ENCODE peak calls at places on chromosomes 3 and 15, in five cellular contexts. One of them, this sample, is unnamed.
A peak's percentile ranks its signal among the peaks of the same experiment; 100 is the strongest.

GRCh38 chr3:42902257-42902656 is 3.7 kb upstream of the ZNF662 start:
- DNase-seq in AG09309: no peak
- DNase-seq in fibroblast of pulmonary artery: no peak
- DNase-seq in DMS153: no peak
- DNase-seq in AG04449: no peak
- DNase-seq in this sample: no peak

GRCh38 chr15:92142242-92143232 is 251.1 kb upstream of the ST8SIA2 start:
- DNase-seq in AG09309: no peak
- DNase-seq in fibroblast of pulmonary artery: peak; percentile 14
- DNase-seq in DMS153: no peak
- DNase-seq in AG04449: no peak
- DNase-seq in this sample: no peak

GRCh38 chr3:19213608-19214220 is 65.4 kb downstream of the KCNH8 start:
- DNase-seq in AG09309: no peak
- DNase-seq in fibroblast of pulmonary artery: no peak
- DNase-seq in DMS153: no peak
- DNase-seq in AG04449: no peak
- DNase-seq in this sample: no peak

GRCh38 chr3:31926543-31926942 is 54.5 kb downstream of the OSBPL10 start:
- DNase-seq in AG09309: no peak
- DNase-seq in fibroblast of pulmonary artery: no peak
- DNase-seq in DMS153: no peak
- DNase-seq in AG04449: no peak
- DNase-seq in this sample: no peak

GRCh38 chr3:114624047-114624445 is 330.2 kb downstream of the TIGIT start:
- DNase-seq in AG09309: no peak
- DNase-seq in fibroblast of pulmonary artery: peak; percentile 67
- DNase-seq in DMS153: peak; percentile 15
- DNase-seq in AG04449: no peak
- DNase-seq in this sample: no peak

GRCh38 chr3:157844770-157845522 is 261.3 kb downstream of the SHOX2 start:
- DNase-seq in AG09309: peak; percentile 10
- DNase-seq in fibroblast of pulmonary artery: peak; percentile 16
- DNase-seq in DMS153: no peak
- DNase-seq in AG04449: peak; percentile 12
- DNase-seq in this sample: no peak

GRCh38 chr3:37526511-37526910 is 335.2 kb upstream of the CTDSPL start:
- DNase-seq in AG09309: peak; percentile 23
- DNase-seq in fibroblast of pulmonary artery: peak; percentile 45
- DNase-seq in DMS153: no peak
- DNase-seq in AG04449: no peak
- DNase-seq in this sample: no peak

GRCh38 chr3:107028626-107029025 is 348.6 kb upstream of the CCDC54 start:
- DNase-seq in AG09309: no peak
- DNase-seq in fibroblast of pulmonary artery: no peak
- DNase-seq in DMS153: no peak
- DNase-seq in AG04449: no peak
- DNase-seq in this sample: no peak

GRCh38 chr15:57285386-57285785 is 90.9 kb upstream of the CGNL1 start:
- DNase-seq in AG09309: no peak
- DNase-seq in fibroblast of pulmonary artery: no peak
- DNase-seq in DMS153: no peak
- DNase-seq in AG04449: no peak
- DNase-seq in this sample: no peak

GRCh38 chr3:191328383-191328962 is 721 bp upstream of the CCDC50 start:
- DNase-seq in AG09309: no peak
- DNase-seq in fibroblast of pulmonary artery: no peak
- DNase-seq in DMS153: no peak
- DNase-seq in AG04449: no peak
- DNase-seq in this sample: no peak

GRCh38 chr3:135069406-135069805 is 274.3 kb downstream of the EPHB1 start:
- DNase-seq in AG09309: no peak
- DNase-seq in fibroblast of pulmonary artery: no peak
- DNase-seq in DMS153: no peak
- DNase-seq in AG04449: no peak
- DNase-seq in this sample: no peak

GRCh38 chr3:97810779-97811390 is 10.9 kb upstream of the CRYBG3 start:
- DNase-seq in AG09309: no peak
- DNase-seq in fibroblast of pulmonary artery: peak; percentile 16
- DNase-seq in DMS153: no peak
- DNase-seq in AG04449: no peak
- DNase-seq in this sample: no peak

GRCh38 chr15:50764331-50765201 is 940 bp downstream of the SPPL2A start:
- DNase-seq in AG09309: no peak
- DNase-seq in fibroblast of pulmonary artery: peak; percentile 29
- DNase-seq in DMS153: no peak
- DNase-seq in AG04449: no peak
- DNase-seq in this sample: peak; percentile 13

GRCh38 chr3:97927699-97928098 is 44.5 kb downstream of the RIOX2 start:
- DNase-seq in AG09309: no peak
- DNase-seq in fibroblast of pulmonary artery: no peak
- DNase-seq in DMS153: no peak
- DNase-seq in AG04449: peak; percentile 55
- DNase-seq in this sample: no peak

GRCh38 chr15:63463030-63463429 is 41.4 kb upstream of the USP3 start:
- DNase-seq in AG09309: no peak
- DNase-seq in fibroblast of pulmonary artery: no peak
- DNase-seq in DMS153: no peak
- DNase-seq in AG04449: no peak
- DNase-seq in this sample: no peak

GRCh38 chr3:187977659-187978058 is 176.3 kb upstream of the LPP start:
- DNase-seq in AG09309: no peak
- DNase-seq in fibroblast of pulmonary artery: no peak
- DNase-seq in DMS153: no peak
- DNase-seq in AG04449: no peak
- DNase-seq in this sample: no peak

GRCh38 chr15:70376929-70377691 is 279.4 kb upstream of the TLE3 start:
- DNase-seq in AG09309: peak; percentile 24
- DNase-seq in fibroblast of pulmonary artery: peak; percentile 67
- DNase-seq in DMS153: peak; percentile 7
- DNase-seq in AG04449: peak; percentile 3
- DNase-seq in this sample: no peak

GRCh38 chr15:39312984-39313383 is 267.9 kb upstream of the THBS1 start:
- DNase-seq in AG09309: no peak
- DNase-seq in fibroblast of pulmonary artery: peak; percentile 39
- DNase-seq in DMS153: no peak
- DNase-seq in AG04449: no peak
- DNase-seq in this sample: no peak

GRCh38 chr3:33030802-33031201 is 66.1 kb downstream of the GLB1 start:
- DNase-seq in AG09309: no peak
- DNase-seq in fibroblast of pulmonary artery: no peak
- DNase-seq in DMS153: no peak
- DNase-seq in AG04449: no peak
- DNase-seq in this sample: peak; percentile 21

GRCh38 chr15:65796610-65797012 is 4.5 kb upstream of the DENND4A start:
- DNase-seq in AG09309: peak; percentile 34
- DNase-seq in fibroblast of pulmonary artery: peak; percentile 82
- DNase-seq in DMS153: no peak
- DNase-seq in AG04449: no peak
- DNase-seq in this sample: no peak

GRCh38 chr3:129793947-129794318 is 99.6 kb downstream of the TMCC1 start:
- DNase-seq in AG09309: no peak
- DNase-seq in fibroblast of pulmonary artery: no peak
- DNase-seq in DMS153: no peak
- DNase-seq in AG04449: no peak
- DNase-seq in this sample: no peak

GRCh38 chr3:10757021-10757820 is 58.8 kb upstream of the SLC6A11 start:
- DNase-seq in AG09309: no peak
- DNase-seq in fibroblast of pulmonary artery: peak; percentile 47
- DNase-seq in DMS153: no peak
- DNase-seq in AG04449: no peak
- DNase-seq in this sample: no peak

GRCh38 chr15:98727115-98728040 is 79.0 kb downstream of the IGF1R start:
- DNase-seq in AG09309: peak; percentile 78
- DNase-seq in fibroblast of pulmonary artery: peak; percentile 93
- DNase-seq in DMS153: no peak
- DNase-seq in AG04449: peak; percentile 65
- DNase-seq in this sample: no peak

GRCh38 chr15:74434260-74434915 is 630 bp upstream of the SEMA7A start:
- DNase-seq in AG09309: no peak
- DNase-seq in fibroblast of pulmonary artery: peak; percentile 16
- DNase-seq in DMS153: no peak
- DNase-seq in AG04449: no peak
- DNase-seq in this sample: no peak

GRCh38 chr3:68866157-68866556 is 66.2 kb downstream of the TAFA4 start:
- DNase-seq in AG09309: no peak
- DNase-seq in fibroblast of pulmonary artery: no peak
- DNase-seq in DMS153: no peak
- DNase-seq in AG04449: no peak
- DNase-seq in this sample: no peak

GRCh38 chr15:69104050-69104750 is 56.2 kb upstream of the GLCE start:
- DNase-seq in AG09309: no peak
- DNase-seq in fibroblast of pulmonary artery: no peak
- DNase-seq in DMS153: no peak
- DNase-seq in AG04449: no peak
- DNase-seq in this sample: no peak

GRCh38 chr15:78840661-78841060 is 29.4 kb upstream of the ADAMTS7 start:
- DNase-seq in AG09309: no peak
- DNase-seq in fibroblast of pulmonary artery: no peak
- DNase-seq in DMS153: no peak
- DNase-seq in AG04449: no peak
- DNase-seq in this sample: no peak

GRCh38 chr3:63228677-63229076 is 49.4 kb upstream of the SYNPR start:
- DNase-seq in AG09309: peak; percentile 16
- DNase-seq in fibroblast of pulmonary artery: peak; percentile 43
- DNase-seq in DMS153: peak; percentile 18
- DNase-seq in AG04449: no peak
- DNase-seq in this sample: no peak

GRCh38 chr3:170323371-170323770 is 34.1 kb upstream of the SKIL start:
- DNase-seq in AG09309: no peak
- DNase-seq in fibroblast of pulmonary artery: no peak
- DNase-seq in DMS153: no peak
- DNase-seq in AG04449: no peak
- DNase-seq in this sample: no peak

GRCh38 chr3:40574661-40575060 is 49.9 kb downstream of the ZNF621 start:
- DNase-seq in AG09309: no peak
- DNase-seq in fibroblast of pulmonary artery: no peak
- DNase-seq in DMS153: no peak
- DNase-seq in AG04449: no peak
- DNase-seq in this sample: no peak

GRCh38 chr3:48306860-48307530 is 26.5 kb downstream of the SPINK8 start:
- DNase-seq in AG09309: no peak
- DNase-seq in fibroblast of pulmonary artery: no peak
- DNase-seq in DMS153: no peak
- DNase-seq in AG04449: no peak
- DNase-seq in this sample: no peak

GRCh38 chr15:40444741-40445140 is 4.0 kb downstream of the BAHD1 start:
- DNase-seq in AG09309: no peak
- DNase-seq in fibroblast of pulmonary artery: no peak
- DNase-seq in DMS153: no peak
- DNase-seq in AG04449: no peak
- DNase-seq in this sample: no peak

GRCh38 chr3:127121850-127122249 is 71.1 kb upstream of the PRR23E start:
- DNase-seq in AG09309: no peak
- DNase-seq in fibroblast of pulmonary artery: no peak
- DNase-seq in DMS153: peak; percentile 45
- DNase-seq in AG04449: no peak
- DNase-seq in this sample: no peak

GRCh38 chr15:96322401-96323249 is 7.9 kb upstream of the NR2F2 start:
- DNase-seq in AG09309: no peak
- DNase-seq in fibroblast of pulmonary artery: peak; percentile 10
- DNase-seq in DMS153: no peak
- DNase-seq in AG04449: no peak
- DNase-seq in this sample: no peak

GRCh38 chr3:28575100-28575747 is 226.6 kb upstream of the AZI2 start:
- DNase-seq in AG09309: no peak
- DNase-seq in fibroblast of pulmonary artery: peak; percentile 1
- DNase-seq in DMS153: no peak
- DNase-seq in AG04449: no peak
- DNase-seq in this sample: no peak

GRCh38 chr3:130539005-130539404 is 22.0 kb downstream of the COL6A6 start:
- DNase-seq in AG09309: no peak
- DNase-seq in fibroblast of pulmonary artery: peak; percentile 56
- DNase-seq in DMS153: no peak
- DNase-seq in AG04449: no peak
- DNase-seq in this sample: no peak

GRCh38 chr3:77871436-77871835 is 831.5 kb downstream of the ROBO2 start:
- DNase-seq in AG09309: no peak
- DNase-seq in fibroblast of pulmonary artery: no peak
- DNase-seq in DMS153: no peak
- DNase-seq in AG04449: no peak
- DNase-seq in this sample: no peak

GRCh38 chr15:72358532-72359180 is 17.2 kb downstream of the HEXA start:
- DNase-seq in AG09309: peak; percentile 35
- DNase-seq in fibroblast of pulmonary artery: peak; percentile 81
- DNase-seq in DMS153: no peak
- DNase-seq in AG04449: peak; percentile 33
- DNase-seq in this sample: no peak